ENCODE peak calls at places on chromosomes 7 and 10, in eight cellular contexts. S is dorsolateral prefrontal cortex, P is fibroblast of lung, B is NB4, A is stomach, J is astrocyte, E is uterus, H is MCF 10A. V is an unnamed sample.
A peak's percentile ranks its signal among the peaks of the same experiment; 100 is the strongest.

GRCh38 chr10:73905256-73906018 is 5.5 kb upstream of the PLAU start:
- DNase-seq in S (no peak), P (no peak), B (peak; percentile 40), A (no peak), J (no peak), E (no peak), H (no peak), V (no peak)

GRCh38 chr10:480928-481551 is 208.4 kb downstream of the DIP2C start:
- DNase-seq in S (peak; percentile 61), P (no peak), B (no peak), A (peak; percentile 51), J (no peak), E (no peak), H (no peak), V (peak; percentile 44)

GRCh38 chr7:132519936-132520335 is 56.3 kb downstream of the PLXNA4 start:
- DNase-seq in S (peak; percentile 28), P (peak; percentile 64), B (no peak), A (no peak), J (peak; percentile 48), E (no peak), H (no peak), V (no peak)

GRCh38 chr7:82288769-82289535 is 154.6 kb downstream of the CACNA2D1 start:
- DNase-seq in S (no peak), P (peak; percentile 23), B (no peak), A (no peak), J (peak; percentile 9), E (no peak), H (no peak), V (no peak)

GRCh38 chr7:151794508-151795167 is 82.3 kb downstream of the PRKAG2 start:
- DNase-seq in S (no peak), P (peak; percentile 71), B (no peak), A (no peak), J (peak; percentile 61), E (no peak), H (peak; percentile 75), V (no peak)

GRCh38 chr7:129896568-129897382 is 56.0 kb downstream of the UBE2H start:
- DNase-seq in S (no peak), P (peak; percentile 79), B (no peak), A (no peak), J (peak; percentile 76), E (no peak), H (no peak), V (peak; percentile 39)

GRCh38 chr10:130466271-130466997 is 330.2 kb downstream of the GLRX3 start:
- DNase-seq in S (no peak), P (no peak), B (no peak), A (no peak), J (no peak), E (no peak), H (no peak), V (no peak)

GRCh38 chr7:54394877-54395276 is 147.3 kb upstream of the VSTM2A start:
- DNase-seq in S (no peak), P (no peak), B (peak; percentile 25), A (no peak), J (no peak), E (no peak), H (no peak), V (no peak)

GRCh38 chr10:70772627-70773026 is 12.6 kb downstream of the TBATA start:
- DNase-seq in S (no peak), P (no peak), B (no peak), A (peak; percentile 7), J (no peak), E (no peak), H (no peak), V (no peak)

GRCh38 chr7:73827568-73828106 is 3.2 kb upstream of the CLDN4 start:
- DNase-seq in S (no peak), P (no peak), B (no peak), A (peak; percentile 89), J (no peak), E (no peak), H (peak; percentile 81), V (no peak)

GRCh38 chr7:2757361-2757903 is 69.4 kb downstream of the AMZ1 start:
- DNase-seq in S (peak; percentile 64), P (peak; percentile 74), B (peak; percentile 48), A (no peak), J (no peak), E (peak; percentile 59), H (peak; percentile 84), V (peak; percentile 94)

GRCh38 chr10:69479241-69479730 is 28.0 kb downstream of the TSPAN15 start:
- DNase-seq in S (peak; percentile 65), P (no peak), B (no peak), A (no peak), J (no peak), E (no peak), H (no peak), V (no peak)

DNA sequence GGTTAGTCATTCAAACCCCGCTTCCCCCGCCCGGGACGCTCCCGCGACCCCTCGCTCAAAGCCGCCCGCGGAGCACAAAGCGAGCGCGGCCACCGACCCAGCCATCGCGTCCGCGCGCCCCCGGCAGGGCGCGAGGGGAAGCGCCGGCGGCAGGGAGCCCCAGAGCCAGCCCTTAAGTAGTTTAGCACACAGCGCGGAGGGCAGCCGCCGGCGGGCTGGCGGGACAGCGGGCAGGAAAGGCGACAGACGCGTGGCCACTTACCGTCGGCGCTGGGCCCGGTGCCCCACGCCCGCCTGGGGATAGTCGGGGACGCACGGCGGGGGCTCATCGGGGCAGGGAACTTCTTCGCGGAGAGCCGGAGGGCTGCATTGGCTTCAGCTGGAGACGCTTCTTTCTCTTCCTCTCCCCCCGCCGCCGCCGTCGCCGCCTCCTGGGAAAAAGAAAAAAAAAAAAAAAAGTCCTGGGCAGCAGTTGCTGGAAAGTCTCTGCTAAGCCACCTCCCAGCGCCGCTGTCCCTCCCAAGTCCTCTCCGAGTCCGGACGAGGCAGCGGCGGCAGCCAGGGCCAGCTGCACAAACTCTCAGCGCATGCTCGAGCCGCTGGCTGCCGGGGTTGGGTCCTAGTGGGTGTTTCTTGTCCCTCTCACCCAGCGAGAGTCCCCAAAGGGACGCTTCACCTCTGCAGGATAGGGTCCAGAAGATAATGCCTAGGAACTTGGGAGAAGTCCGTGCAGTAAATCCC is at the start of gene TSPAN12:
- DNase-seq in S (peak; percentile 17), P (peak; percentile 66), B (peak; percentile 69), A (peak; percentile 87), J (peak; percentile 48), E (peak; percentile 69), H (peak; percentile 52), V (peak; percentile 30)
- TF ChIP-seq CTCF in S (peak; percentile 49), P (peak; percentile 56), B (peak; percentile 47), A (peak; percentile 82), J (peak; percentile 20), E (peak; percentile 33), H (peak; percentile 35), V (peak; percentile 58)

GRCh38 chr7:22549667-22550513 is 49.9 kb upstream of the STEAP1B start:
- DNase-seq in S (no peak), P (peak; percentile 42), B (no peak), A (no peak), J (no peak), E (no peak), H (peak; percentile 45), V (no peak)
- TF ChIP-seq CTCF in S (no peak), P (peak; percentile 4), B (peak; percentile 19), A (no peak), J (peak; percentile 68), E (peak; percentile 65), H (peak; percentile 52), V (peak; percentile 78)

GRCh38 chr10:97355571-97355975 is 21.0 kb upstream of the FRAT2 start:
- DNase-seq in S (no peak), P (no peak), B (peak; percentile 26), A (peak; percentile 43), J (no peak), E (no peak), H (peak; percentile 27), V (no peak)
- TF ChIP-seq CTCF in S (peak; percentile 50), P (peak; percentile 42), B (no peak), A (peak; percentile 45), J (no peak), E (peak; percentile 31), H (no peak), V (peak; percentile 37)

GRCh38 chr10:84261236-84261635 is 16.4 kb downstream of the RGR start:
- DNase-seq in S (no peak), P (no peak), B (no peak), A (no peak), J (no peak), E (no peak), H (no peak), V (no peak)

GRCh38 chr10:84254552-84255137 is 9.8 kb downstream of the RGR start:
- DNase-seq in S (no peak), P (no peak), B (no peak), A (no peak), J (no peak), E (no peak), H (no peak), V (no peak)

GRCh38 chr10:84258034-84258695 is 13.3 kb downstream of the RGR start:
- DNase-seq in S (no peak), P (no peak), B (no peak), A (no peak), J (no peak), E (no peak), H (no peak), V (no peak)

GRCh38 chr10:84257343-84258020 is 12.6 kb downstream of the RGR start:
- DNase-seq in S (no peak), P (no peak), B (no peak), A (no peak), J (no peak), E (no peak), H (no peak), V (no peak)

GRCh38 chr10:84256510-84257342 is 11.9 kb downstream of the RGR start:
- DNase-seq in S (peak; percentile 57), P (peak; percentile 25), B (peak; percentile 49), A (peak; percentile 47), J (peak; percentile 7), E (peak; percentile 20), H (peak; percentile 27), V (peak; percentile 20)
- TF ChIP-seq CTCF in S (peak; percentile 62), P (peak; percentile 43), B (peak; percentile 30), A (peak; percentile 45), J (peak; percentile 28), E (no peak), H (peak; percentile 33), V (peak; percentile 90)

DNA sequence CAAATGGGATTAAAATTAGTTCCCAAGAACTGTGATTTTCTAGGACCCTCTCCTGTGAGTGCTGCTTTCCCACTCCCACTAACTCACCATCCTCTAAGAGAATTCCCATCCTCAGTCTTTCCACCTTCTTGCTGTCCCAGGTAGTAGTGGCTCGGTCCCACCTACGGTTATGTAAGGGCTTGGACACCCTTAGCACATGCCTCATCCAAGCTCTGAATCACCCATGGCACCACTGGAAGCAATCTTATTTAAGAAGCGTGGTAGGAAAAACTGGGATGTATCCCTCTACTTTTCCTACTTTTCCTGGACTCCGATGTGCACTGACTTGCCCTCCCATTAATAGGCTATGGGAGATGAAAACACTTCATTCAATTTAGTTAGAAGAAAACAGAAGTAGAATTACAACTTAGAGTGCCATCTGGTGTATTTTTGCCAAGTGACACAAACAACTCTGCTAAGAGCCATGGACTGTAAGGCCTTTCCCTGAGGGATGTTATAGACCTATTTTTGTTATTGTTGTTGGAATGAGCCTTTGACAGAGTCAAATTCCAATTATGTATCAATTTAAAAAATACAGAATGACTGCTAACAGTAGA is 13.7 kb upstream of the ANKRD22 start:
- DNase-seq in S (no peak), P (no peak), B (peak; percentile 65), A (no peak), J (no peak), E (no peak), H (peak; percentile 53), V (no peak)
- TF ChIP-seq CTCF in S (no peak), P (peak; percentile 7), B (peak; percentile 39), A (peak; percentile 25), J (no peak), E (no peak), H (peak; percentile 25), V (no peak)

V was measured in retinal pigment epithelial cell.